ENCODE peak calls at places on chromosomes 11 and 22, in seven cellular contexts. One of them, this sample, is unnamed.

GRCh38 chr22:19864538-19865106 is 9.9 kb upstream of the GNB1L start:
- DNase-seq in fibroblast of pulmonary artery: peak
- DNase-seq in AG09319: no peak
- DNase-seq in progenitor cell of endocrine pancreas: no peak
- DNase-seq in NCI-H510A treated with DMSO at 0.1 percent for 48 hours: no peak
- DNase-seq in skeletal muscle cell: no peak
- DNase-seq in naive thymus-derived CD4-positive, alpha-beta T cell: no peak
- DNase-seq in this sample: no peak

GRCh38 chr11:78346799-78347198 is 70.8 kb downstream of the GAB2 start:
- DNase-seq in fibroblast of pulmonary artery: no peak
- DNase-seq in AG09319: no peak
- DNase-seq in progenitor cell of endocrine pancreas: no peak
- DNase-seq in NCI-H510A treated with DMSO at 0.1 percent for 48 hours: no peak
- DNase-seq in skeletal muscle cell: no peak
- DNase-seq in naive thymus-derived CD4-positive, alpha-beta T cell: no peak
- DNase-seq in this sample: no peak

GRCh38 chr11:132872223-132872622 is 660.1 kb downstream of the OPCML start:
- DNase-seq in fibroblast of pulmonary artery: no peak
- DNase-seq in AG09319: no peak
- DNase-seq in progenitor cell of endocrine pancreas: no peak
- DNase-seq in NCI-H510A treated with DMSO at 0.1 percent for 48 hours: peak
- DNase-seq in skeletal muscle cell: no peak
- DNase-seq in naive thymus-derived CD4-positive, alpha-beta T cell: no peak
- DNase-seq in this sample: peak

GRCh38 chr11:2914475-2915195 is 14.6 kb downstream of the PHLDA2 start:
- DNase-seq in fibroblast of pulmonary artery: no peak
- DNase-seq in AG09319: no peak
- DNase-seq in progenitor cell of endocrine pancreas: no peak
- DNase-seq in NCI-H510A treated with DMSO at 0.1 percent for 48 hours: no peak
- DNase-seq in skeletal muscle cell: no peak
- DNase-seq in naive thymus-derived CD4-positive, alpha-beta T cell: no peak
- DNase-seq in this sample: peak

GRCh38 chr11:64642876-64643257 is 51.8 kb downstream of the SLC22A12 start:
- DNase-seq in fibroblast of pulmonary artery: no peak
- DNase-seq in AG09319: no peak
- DNase-seq in progenitor cell of endocrine pancreas: no peak
- DNase-seq in NCI-H510A treated with DMSO at 0.1 percent for 48 hours: no peak
- DNase-seq in skeletal muscle cell: no peak
- DNase-seq in naive thymus-derived CD4-positive, alpha-beta T cell: no peak
- DNase-seq in this sample: no peak

GRCh38 chr11:61098778-61099177 is 3.5 kb upstream of the CD5 start:
- DNase-seq in fibroblast of pulmonary artery: no peak
- DNase-seq in AG09319: no peak
- DNase-seq in progenitor cell of endocrine pancreas: no peak
- DNase-seq in NCI-H510A treated with DMSO at 0.1 percent for 48 hours: no peak
- DNase-seq in skeletal muscle cell: no peak
- DNase-seq in naive thymus-derived CD4-positive, alpha-beta T cell: no peak
- DNase-seq in this sample: no peak

GRCh38 chr22:17035246-17035645 is 27.2 kb upstream of the GAB4 start:
- DNase-seq in fibroblast of pulmonary artery: no peak
- DNase-seq in AG09319: no peak
- DNase-seq in progenitor cell of endocrine pancreas: no peak
- DNase-seq in NCI-H510A treated with DMSO at 0.1 percent for 48 hours: peak
- DNase-seq in skeletal muscle cell: no peak
- DNase-seq in naive thymus-derived CD4-positive, alpha-beta T cell: no peak
- DNase-seq in this sample: no peak

GRCh38 chr11:33391188-33391892 is 134.2 kb downstream of the HIPK3 start:
- DNase-seq in fibroblast of pulmonary artery: no peak
- DNase-seq in AG09319: no peak
- DNase-seq in progenitor cell of endocrine pancreas: no peak
- DNase-seq in NCI-H510A treated with DMSO at 0.1 percent for 48 hours: no peak
- DNase-seq in skeletal muscle cell: no peak
- DNase-seq in naive thymus-derived CD4-positive, alpha-beta T cell: no peak
- DNase-seq in this sample: no peak

GRCh38 chr11:34021977-34022735 is 29.4 kb upstream of the CAPRIN1 start:
- DNase-seq in fibroblast of pulmonary artery: no peak
- DNase-seq in AG09319: no peak
- DNase-seq in progenitor cell of endocrine pancreas: no peak
- DNase-seq in NCI-H510A treated with DMSO at 0.1 percent for 48 hours: no peak
- DNase-seq in skeletal muscle cell: no peak
- DNase-seq in naive thymus-derived CD4-positive, alpha-beta T cell: no peak
- DNase-seq in this sample: no peak

GRCh38 chr11:102287963-102288744 is 29.1 kb upstream of the BIRC3 start:
- DNase-seq in fibroblast of pulmonary artery: peak
- DNase-seq in AG09319: no peak
- DNase-seq in progenitor cell of endocrine pancreas: no peak
- DNase-seq in NCI-H510A treated with DMSO at 0.1 percent for 48 hours: peak
- DNase-seq in skeletal muscle cell: no peak
- DNase-seq in naive thymus-derived CD4-positive, alpha-beta T cell: peak
- DNase-seq in this sample: peak

GRCh38 chr11:44364596-44364995 is 54.7 kb upstream of the ALX4 start:
- DNase-seq in fibroblast of pulmonary artery: no peak
- DNase-seq in AG09319: no peak
- DNase-seq in progenitor cell of endocrine pancreas: no peak
- DNase-seq in NCI-H510A treated with DMSO at 0.1 percent for 48 hours: no peak
- DNase-seq in skeletal muscle cell: no peak
- DNase-seq in naive thymus-derived CD4-positive, alpha-beta T cell: no peak
- DNase-seq in this sample: no peak

GRCh38 chr11:28346721-28347120 is 238.5 kb downstream of the METTL15 start:
- DNase-seq in fibroblast of pulmonary artery: no peak
- DNase-seq in AG09319: no peak
- DNase-seq in progenitor cell of endocrine pancreas: no peak
- DNase-seq in NCI-H510A treated with DMSO at 0.1 percent for 48 hours: no peak
- DNase-seq in skeletal muscle cell: no peak
- DNase-seq in naive thymus-derived CD4-positive, alpha-beta T cell: no peak
- DNase-seq in this sample: no peak

GRCh38 chr22:41544671-41545476 is 604 bp upstream of the POLR3H start:
- DNase-seq in fibroblast of pulmonary artery: no peak
- DNase-seq in AG09319: no peak
- DNase-seq in progenitor cell of endocrine pancreas: no peak
- DNase-seq in NCI-H510A treated with DMSO at 0.1 percent for 48 hours: no peak
- DNase-seq in skeletal muscle cell: no peak
- DNase-seq in naive thymus-derived CD4-positive, alpha-beta T cell: no peak
- DNase-seq in this sample: peak

GRCh38 chr11:11842426-11843008 is 745 bp downstream of the USP47 start:
- DNase-seq in fibroblast of pulmonary artery: peak
- DNase-seq in AG09319: peak
- DNase-seq in progenitor cell of endocrine pancreas: no peak
- DNase-seq in NCI-H510A treated with DMSO at 0.1 percent for 48 hours: peak
- DNase-seq in skeletal muscle cell: peak
- DNase-seq in naive thymus-derived CD4-positive, alpha-beta T cell: peak
- DNase-seq in this sample: peak

GRCh38 chr22:38305481-38306448 is 11.5 kb downstream of the CSNK1E start:
- DNase-seq in fibroblast of pulmonary artery: peak
- DNase-seq in AG09319: no peak
- DNase-seq in progenitor cell of endocrine pancreas: no peak
- DNase-seq in NCI-H510A treated with DMSO at 0.1 percent for 48 hours: no peak
- DNase-seq in skeletal muscle cell: no peak
- DNase-seq in naive thymus-derived CD4-positive, alpha-beta T cell: no peak
- DNase-seq in this sample: peak

GRCh38 chr11:58927393-58928081 is 11.8 kb upstream of the GLYATL1 start:
- DNase-seq in fibroblast of pulmonary artery: peak
- DNase-seq in AG09319: no peak
- DNase-seq in progenitor cell of endocrine pancreas: peak
- DNase-seq in NCI-H510A treated with DMSO at 0.1 percent for 48 hours: no peak
- DNase-seq in skeletal muscle cell: no peak
- DNase-seq in naive thymus-derived CD4-positive, alpha-beta T cell: peak
- DNase-seq in this sample: peak

This sample was measured in NCI-H345.